ENCODE peak calls at places on chromosomes 3 and 15, in eight cellular contexts. One of them, this sample, is unnamed.

GRCh38 chr3:52793702-52794611 is 639 bp upstream of the ITIH3 start:
- DNase-seq in ovary: no peak
- DNase-seq in brain microvascular endothelial cell: no peak
- DNase-seq in astrocyte: no peak
- DNase-seq in cardiac muscle cell: no peak
- DNase-seq in right cardiac atrium: no peak
- DNase-seq in caudate nucleus: no peak
- DNase-seq in substantia nigra: no peak
- DNase-seq in this sample: no peak

GRCh38 chr3:140896997-140897396 is 44.6 kb upstream of the SLC25A36 start:
- DNase-seq in brain microvascular endothelial cell: no peak
- DNase-seq in astrocyte: no peak
- DNase-seq in caudate nucleus: no peak
- DNase-seq in substantia nigra: no peak
- DNase-seq in right cardiac atrium: no peak
- DNase-seq in cardiac muscle cell: peak
- DNase-seq in ovary: no peak
- DNase-seq in this sample: no peak

GRCh38 chr3:159839561-159840379 is 148.9 kb upstream of the IL12A start:
- DNase-seq in caudate nucleus: no peak
- DNase-seq in brain microvascular endothelial cell: no peak
- DNase-seq in ovary: no peak
- DNase-seq in right cardiac atrium: peak
- DNase-seq in substantia nigra: peak
- DNase-seq in astrocyte: peak
- DNase-seq in cardiac muscle cell: no peak
- DNase-seq in this sample: no peak

GRCh38 chr3:16338999-16339398 is 74.0 kb downstream of the OXNAD1 start:
- DNase-seq in brain microvascular endothelial cell: peak
- DNase-seq in ovary: no peak
- DNase-seq in caudate nucleus: no peak
- DNase-seq in substantia nigra: no peak
- DNase-seq in astrocyte: peak
- DNase-seq in cardiac muscle cell: peak
- DNase-seq in right cardiac atrium: no peak
- DNase-seq in this sample: peak

GRCh38 chr3:56123487-56123886 is 344.8 kb downstream of the ERC2 start:
- DNase-seq in brain microvascular endothelial cell: no peak
- DNase-seq in astrocyte: no peak
- DNase-seq in caudate nucleus: no peak
- DNase-seq in right cardiac atrium: no peak
- DNase-seq in cardiac muscle cell: no peak
- DNase-seq in ovary: no peak
- DNase-seq in substantia nigra: no peak
- DNase-seq in this sample: no peak

GRCh38 chr15:55846108-55846707 is 103.3 kb upstream of the PRTG start:
- DNase-seq in brain microvascular endothelial cell: peak
- DNase-seq in right cardiac atrium: no peak
- DNase-seq in astrocyte: peak
- DNase-seq in ovary: no peak
- DNase-seq in cardiac muscle cell: peak
- DNase-seq in substantia nigra: no peak
- DNase-seq in caudate nucleus: no peak
- DNase-seq in this sample: no peak

GRCh38 chr3:4030567-4030966 is 231.3 kb downstream of the LRRN1 start:
- DNase-seq in right cardiac atrium: no peak
- DNase-seq in cardiac muscle cell: no peak
- DNase-seq in caudate nucleus: no peak
- DNase-seq in ovary: no peak
- DNase-seq in substantia nigra: no peak
- DNase-seq in brain microvascular endothelial cell: no peak
- DNase-seq in astrocyte: no peak
- DNase-seq in this sample: no peak

GRCh38 chr15:88334436-88334835 is 77.9 kb upstream of the NTRK3 start:
- DNase-seq in caudate nucleus: no peak
- DNase-seq in substantia nigra: no peak
- DNase-seq in brain microvascular endothelial cell: no peak
- DNase-seq in cardiac muscle cell: no peak
- DNase-seq in astrocyte: peak
- DNase-seq in ovary: no peak
- DNase-seq in right cardiac atrium: no peak
- DNase-seq in this sample: no peak

GRCh38 chr3:197305854-197306253 is 7.4 kb upstream of the DLG1 start:
- DNase-seq in brain microvascular endothelial cell: no peak
- DNase-seq in caudate nucleus: no peak
- DNase-seq in substantia nigra: no peak
- DNase-seq in right cardiac atrium: no peak
- DNase-seq in ovary: no peak
- DNase-seq in cardiac muscle cell: peak
- DNase-seq in astrocyte: peak
- DNase-seq in this sample: no peak

GRCh38 chr3:71397046-71397445 is 186.5 kb downstream of the FOXP1 start:
- DNase-seq in astrocyte: no peak
- DNase-seq in caudate nucleus: no peak
- DNase-seq in right cardiac atrium: no peak
- DNase-seq in cardiac muscle cell: peak
- DNase-seq in ovary: no peak
- DNase-seq in brain microvascular endothelial cell: no peak
- DNase-seq in substantia nigra: no peak
- DNase-seq in this sample: no peak

GRCh38 chr15:68885070-68885469 is 45.3 kb upstream of the SPESP1 start:
- DNase-seq in cardiac muscle cell: peak
- DNase-seq in astrocyte: peak
- DNase-seq in caudate nucleus: no peak
- DNase-seq in ovary: no peak
- DNase-seq in substantia nigra: no peak
- DNase-seq in brain microvascular endothelial cell: peak
- DNase-seq in right cardiac atrium: no peak
- DNase-seq in this sample: no peak

GRCh38 chr3:56987238-56987932 is 73.1 kb upstream of the SPATA12 start:
- DNase-seq in astrocyte: no peak
- DNase-seq in substantia nigra: no peak
- DNase-seq in cardiac muscle cell: peak
- DNase-seq in caudate nucleus: no peak
- DNase-seq in ovary: no peak
- DNase-seq in brain microvascular endothelial cell: no peak
- DNase-seq in right cardiac atrium: no peak
- DNase-seq in this sample: no peak

GRCh38 chr3:51163051-51163450 is 222.0 kb upstream of the MANF start:
- DNase-seq in substantia nigra: no peak
- DNase-seq in right cardiac atrium: no peak
- DNase-seq in caudate nucleus: no peak
- DNase-seq in brain microvascular endothelial cell: no peak
- DNase-seq in astrocyte: peak
- DNase-seq in cardiac muscle cell: no peak
- DNase-seq in ovary: no peak
- DNase-seq in this sample: no peak

GRCh38 chr15:32033186-32033890 is 3.0 kb downstream of the CHRNA7 start:
- DNase-seq in right cardiac atrium: no peak
- DNase-seq in brain microvascular endothelial cell: no peak
- DNase-seq in astrocyte: no peak
- DNase-seq in caudate nucleus: no peak
- DNase-seq in substantia nigra: no peak
- DNase-seq in ovary: no peak
- DNase-seq in cardiac muscle cell: no peak
- DNase-seq in this sample: no peak

GRCh38 chr15:32028921-32029320 is 1.4 kb upstream of the CHRNA7 start:
- DNase-seq in ovary: no peak
- DNase-seq in caudate nucleus: no peak
- DNase-seq in cardiac muscle cell: no peak
- DNase-seq in substantia nigra: no peak
- DNase-seq in right cardiac atrium: no peak
- DNase-seq in astrocyte: no peak
- DNase-seq in brain microvascular endothelial cell: no peak
- DNase-seq in this sample: no peak

GRCh38 chr15:32029409-32029861 is 880 bp upstream of the CHRNA7 start:
- DNase-seq in ovary: peak
- DNase-seq in caudate nucleus: no peak
- DNase-seq in cardiac muscle cell: peak
- DNase-seq in astrocyte: no peak
- DNase-seq in right cardiac atrium: peak
- DNase-seq in substantia nigra: peak
- DNase-seq in brain microvascular endothelial cell: no peak
- DNase-seq in this sample: no peak

GRCh38 chr15:32030795-32031194 is 480 bp downstream of the CHRNA7 start:
- DNase-seq in astrocyte: no peak
- DNase-seq in cardiac muscle cell: peak
- DNase-seq in substantia nigra: no peak
- DNase-seq in caudate nucleus: no peak
- DNase-seq in right cardiac atrium: no peak
- DNase-seq in ovary: no peak
- DNase-seq in brain microvascular endothelial cell: no peak
- DNase-seq in this sample: no peak

DNA sequence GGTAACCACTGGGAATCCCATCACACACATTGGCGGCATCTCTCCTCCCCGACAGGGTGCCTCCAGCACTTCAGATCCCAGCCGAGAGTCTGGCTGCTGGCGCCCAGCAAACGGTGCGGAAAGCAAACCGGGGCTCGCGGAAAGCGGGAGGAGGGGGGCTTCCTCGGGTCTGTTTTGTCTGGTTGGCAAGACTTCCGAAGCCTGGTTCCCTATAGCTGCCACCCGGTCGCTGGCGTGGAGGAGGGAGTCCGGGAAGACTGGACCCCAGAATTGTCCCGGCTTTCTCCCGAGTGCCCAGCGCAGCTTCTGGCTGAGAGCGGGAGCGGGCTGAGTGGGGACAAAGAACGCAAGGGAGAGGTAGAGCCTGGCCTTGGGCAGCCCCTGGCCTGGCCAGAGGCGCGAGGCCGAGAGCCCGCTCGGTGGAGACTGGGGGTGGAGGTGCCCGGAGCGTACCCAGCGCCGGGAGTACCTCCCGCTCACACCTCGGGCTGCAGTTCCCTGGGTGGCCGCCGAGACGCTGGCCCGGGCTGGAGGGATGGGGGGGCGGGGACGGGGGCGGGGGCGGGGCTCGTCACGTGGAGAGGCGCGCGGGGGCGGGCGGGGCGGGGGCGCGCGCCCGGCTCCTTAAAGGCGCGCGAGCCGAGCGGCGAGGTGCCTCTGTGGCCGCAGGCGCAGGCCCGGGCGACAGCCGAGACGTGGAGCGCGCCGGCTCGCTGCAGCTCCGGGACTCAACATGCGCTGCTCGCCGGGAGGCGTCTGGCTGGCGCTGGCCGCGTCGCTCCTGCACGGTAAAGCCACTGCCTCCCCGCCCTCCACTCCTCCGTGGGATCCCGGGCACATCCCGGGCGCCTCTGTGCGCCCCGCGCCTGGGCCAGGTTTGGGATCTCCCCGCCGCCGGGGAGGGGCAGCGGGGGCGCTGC is at the start of gene CHRNA7:
- DNase-seq in cardiac muscle cell: peak
- DNase-seq in caudate nucleus: no peak
- DNase-seq in right cardiac atrium: peak
- DNase-seq in substantia nigra: peak
- DNase-seq in ovary: peak
- DNase-seq in brain microvascular endothelial cell: peak
- DNase-seq in astrocyte: peak
- DNase-seq in this sample: peak
- H3K27ac ChIP-seq in cardiac muscle cell: peak
- H3K27ac ChIP-seq in caudate nucleus: no peak
- H3K27ac ChIP-seq in right cardiac atrium: no peak
- H3K27ac ChIP-seq in substantia nigra: no peak
- H3K27ac ChIP-seq in ovary: peak
- H3K27ac ChIP-seq in brain microvascular endothelial cell: no peak
- H3K27ac ChIP-seq in astrocyte: no peak
- H3K27ac ChIP-seq in this sample: peak

DNA sequence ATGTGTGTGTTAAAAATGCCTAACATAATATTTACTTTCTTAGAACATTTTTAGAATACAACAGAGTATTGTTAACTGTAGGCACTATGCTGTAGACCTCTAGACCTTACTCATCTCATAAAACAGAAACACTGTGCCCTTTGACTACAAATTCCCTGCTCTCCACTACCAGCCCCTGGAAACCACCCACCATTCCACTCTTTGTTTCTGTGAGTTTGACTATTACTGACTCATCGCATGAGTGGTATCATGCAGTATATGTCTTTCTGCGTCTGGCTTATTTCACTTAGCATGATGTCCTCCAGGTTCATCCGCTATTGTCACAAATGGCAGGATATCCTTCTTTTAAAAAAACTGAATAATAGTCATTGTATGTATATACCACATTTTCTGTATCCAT is 216.7 kb upstream of the CFAP20DC start:
- DNase-seq in caudate nucleus: no peak
- DNase-seq in brain microvascular endothelial cell: peak
- DNase-seq in astrocyte: peak
- DNase-seq in cardiac muscle cell: no peak
- DNase-seq in right cardiac atrium: no peak
- DNase-seq in ovary: no peak
- DNase-seq in substantia nigra: no peak
- DNase-seq in this sample: no peak
- H3K27ac ChIP-seq in caudate nucleus: no peak
- H3K27ac ChIP-seq in brain microvascular endothelial cell: no peak
- H3K27ac ChIP-seq in astrocyte: no peak
- H3K27ac ChIP-seq in cardiac muscle cell: no peak
- H3K27ac ChIP-seq in right cardiac atrium: no peak
- H3K27ac ChIP-seq in ovary: no peak
- H3K27ac ChIP-seq in substantia nigra: no peak
- H3K27ac ChIP-seq in this sample: no peak

DNA sequence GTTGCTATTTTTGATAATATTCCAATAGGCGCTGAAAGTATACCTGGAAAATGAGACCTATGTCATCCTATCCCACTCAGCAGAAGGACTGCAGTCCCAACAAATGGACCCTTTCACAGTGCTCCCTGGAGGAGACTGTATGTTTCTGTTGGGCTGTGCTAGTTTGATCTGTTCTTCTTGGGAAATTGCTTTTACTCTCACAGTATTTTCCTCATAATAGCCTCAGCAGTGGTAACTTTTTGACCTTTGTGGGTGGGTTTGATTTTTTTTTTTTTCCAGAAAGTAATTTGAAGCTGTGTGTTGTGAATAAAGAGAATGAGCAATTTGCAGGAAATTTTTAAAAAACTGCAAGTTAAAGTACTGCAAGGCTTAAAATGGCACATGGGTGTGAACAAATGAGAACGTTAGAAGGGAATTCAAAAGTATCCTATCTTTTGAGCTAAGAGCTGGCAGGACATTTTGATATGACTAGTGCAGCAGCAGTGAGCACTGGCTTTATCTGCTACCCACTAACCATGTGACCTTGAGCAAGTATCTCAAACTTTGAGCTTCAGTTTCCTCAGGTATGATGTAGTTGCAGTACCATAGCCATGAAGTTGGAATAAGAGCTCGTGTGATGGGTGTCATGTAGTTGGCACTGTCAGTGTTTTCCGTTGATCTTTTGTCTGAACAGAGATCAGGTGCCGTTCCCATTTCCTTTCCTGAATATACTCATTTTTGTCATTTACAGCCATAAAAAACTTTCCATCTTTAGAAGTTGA is 118.4 kb downstream of the ATG7 start:
- DNase-seq in substantia nigra: no peak
- DNase-seq in ovary: no peak
- DNase-seq in cardiac muscle cell: peak
- DNase-seq in astrocyte: peak
- DNase-seq in right cardiac atrium: no peak
- DNase-seq in brain microvascular endothelial cell: no peak
- DNase-seq in caudate nucleus: no peak
- DNase-seq in this sample: no peak
- H3K27ac ChIP-seq in substantia nigra: no peak
- H3K27ac ChIP-seq in ovary: no peak
- H3K27ac ChIP-seq in cardiac muscle cell: no peak
- H3K27ac ChIP-seq in astrocyte: no peak
- H3K27ac ChIP-seq in right cardiac atrium: no peak
- H3K27ac ChIP-seq in brain microvascular endothelial cell: no peak
- H3K27ac ChIP-seq in caudate nucleus: no peak
- H3K27ac ChIP-seq in this sample: peak

GRCh38 chr3:155869664-155870063 is 786 bp upstream of the GMPS start:
- DNase-seq in ovary: no peak
- DNase-seq in right cardiac atrium: no peak
- DNase-seq in cardiac muscle cell: no peak
- DNase-seq in brain microvascular endothelial cell: no peak
- DNase-seq in caudate nucleus: no peak
- DNase-seq in substantia nigra: no peak
- DNase-seq in astrocyte: no peak
- DNase-seq in this sample: no peak
- H3K27ac ChIP-seq in ovary: peak
- H3K27ac ChIP-seq in right cardiac atrium: peak
- H3K27ac ChIP-seq in cardiac muscle cell: peak
- H3K27ac ChIP-seq in brain microvascular endothelial cell: peak
- H3K27ac ChIP-seq in caudate nucleus: peak
- H3K27ac ChIP-seq in substantia nigra: peak
- H3K27ac ChIP-seq in astrocyte: peak
- H3K27ac ChIP-seq in this sample: peak

This sample was measured in right atrium auricular region.